ENCODE peak calls at places on chromosome 16, in eight cellular contexts. Y is AG04450, P is SK-MEL-5, D is NCI-H1694 treated with DMSO at 0.1 percent for 48 hours, O is mesothelial cell of epicardium, L is left ventricle myocardium inferior, J is brain microvascular endothelial cell, S is iris pigment epithelial cell. G is an unnamed sample.

GRCh38 chr16:70582280-70582978 is 58.8 kb downstream of the SF3B3 start:
- DNase-seq in Y (no peak), P (peak), D (no peak), O (no peak), L (no peak), J (no peak), S (no peak), G (no peak)

GRCh38 chr16:57413733-57414132 is 9.2 kb downstream of the CCL17 start:
- DNase-seq in Y (no peak), P (no peak), D (no peak), O (no peak), L (no peak), J (no peak), S (no peak), G (no peak)

GRCh38 chr16:56734429-56734828 is 4.5 kb downstream of the NUP93 start:
- DNase-seq in Y (no peak), P (no peak), D (no peak), O (no peak), L (no peak), J (no peak), S (no peak), G (no peak)

GRCh38 chr16:86619263-86619935 is 41.0 kb downstream of the FOXL1 start:
- DNase-seq in Y (no peak), P (peak), D (no peak), O (no peak), L (no peak), J (no peak), S (no peak), G (no peak)

GRCh38 chr16:31328322-31329052 is 26.5 kb upstream of the ITGAX start:
- DNase-seq in Y (no peak), P (no peak), D (no peak), O (no peak), L (no peak), J (no peak), S (no peak), G (no peak)

GRCh38 chr16:75379911-75380847 is 53.1 kb downstream of the CFDP1 start:
- DNase-seq in Y (no peak), P (peak), D (no peak), O (no peak), L (no peak), J (no peak), S (no peak), G (no peak)

GRCh38 chr16:30068750-30069574 is 3.4 kb downstream of the ALDOA start:
- DNase-seq in Y (no peak), P (peak), D (no peak), O (no peak), L (no peak), J (no peak), S (no peak), G (no peak)

GRCh38 chr16:66359811-66360608 is 6.5 kb upstream of the CDH5 start:
- DNase-seq in Y (no peak), P (no peak), D (no peak), O (no peak), L (peak), J (no peak), S (no peak), G (peak)

GRCh38 chr16:4904942-4905615 is 31.9 kb downstream of the PPL start:
- DNase-seq in Y (no peak), P (peak), D (no peak), O (no peak), L (no peak), J (no peak), S (no peak), G (no peak)

GRCh38 chr16:70694517-70695218 is 8.8 kb upstream of the MTSS2 start:
- DNase-seq in Y (no peak), P (no peak), D (peak), O (no peak), L (no peak), J (no peak), S (no peak), G (peak)

GRCh38 chr16:85899444-85899843 is 482 bp downstream of the IRF8 start:
- DNase-seq in Y (no peak), P (no peak), D (no peak), O (no peak), L (no peak), J (no peak), S (no peak), G (no peak)

GRCh38 chr16:83929811-83930555 is 23.1 kb upstream of the OSGIN1 start:
- DNase-seq in Y (no peak), P (no peak), D (no peak), O (no peak), L (no peak), J (no peak), S (no peak), G (no peak)

GRCh38 chr16:55900616-55901393 is 25.6 kb upstream of the CES5A start:
- DNase-seq in Y (no peak), P (peak), D (no peak), O (no peak), L (no peak), J (no peak), S (no peak), G (no peak)

GRCh38 chr16:2814757-2815298 is 2.2 kb upstream of the PRSS21 start:
- DNase-seq in Y (no peak), P (peak), D (no peak), O (no peak), L (no peak), J (no peak), S (no peak), G (no peak)

GRCh38 chr16:85138825-85139627 is 26.8 kb upstream of the CIBAR2 start:
- DNase-seq in Y (no peak), P (no peak), D (no peak), O (no peak), L (no peak), J (no peak), S (no peak), G (no peak)

GRCh38 chr16:66510298-66510697 is 39.6 kb downstream of the TK2 start:
- DNase-seq in Y (no peak), P (no peak), D (no peak), O (no peak), L (no peak), J (no peak), S (no peak), G (no peak)

GRCh38 chr16:50408001-50408400 is 39.2 kb upstream of the BRD7 start:
- DNase-seq in Y (no peak), P (no peak), D (no peak), O (no peak), L (no peak), J (no peak), S (no peak), G (no peak)

GRCh38 chr16:85475233-85475632 is 137.9 kb upstream of the GSE1 start:
- DNase-seq in Y (no peak), P (no peak), D (peak), O (no peak), L (no peak), J (no peak), S (no peak), G (no peak)

GRCh38 chr16:66081967-66082366 is 284.5 kb upstream of the CDH5 start:
- DNase-seq in Y (peak), P (no peak), D (no peak), O (no peak), L (no peak), J (peak), S (peak), G (no peak)

GRCh38 chr16:30605148-30605547 is 5.0 kb downstream of the ZNF689 start:
- DNase-seq in Y (no peak), P (no peak), D (no peak), O (no peak), L (no peak), J (no peak), S (no peak), G (no peak)

GRCh38 chr16:89575247-89576172 is at the start of gene CPNE7:
- DNase-seq in Y (no peak), P (no peak), D (no peak), O (no peak), L (no peak), J (no peak), S (no peak), G (no peak)

GRCh38 chr16:71894229-71894920 is 956 bp upstream of the IST1 start:
- DNase-seq in Y (no peak), P (peak), D (no peak), O (no peak), L (peak), J (peak), S (peak), G (no peak)

GRCh38 chr16:61419771-61420170 is 616.5 kb downstream of the CDH8 start:
- DNase-seq in Y (no peak), P (no peak), D (no peak), O (no peak), L (no peak), J (no peak), S (no peak), G (no peak)

GRCh38 chr16:16131659-16132058 is 91.6 kb downstream of the ABCC6 start:
- DNase-seq in Y (no peak), P (no peak), D (no peak), O (no peak), L (no peak), J (no peak), S (no peak), G (no peak)

G was measured in DMS 273 treated with DMSO at 0.1 percent for 48 hours.